ENCODE peak calls at places on chromosomes 16 and 17, in eight cellular contexts. C is HT1080; U is GOT3; R is HEK293T; M is activated naive CD4-positive, alpha-beta T cell; F is hepatic stellate cell; V is stimulated activated CD8-positive, alpha-beta memory T cell treated with anti-CD3 and anti-CD28 coated beads, Interleukin-15, amount 100 ng/mL, for 24 hours; S is LHCN-M2. P is an unnamed sample.

GRCh38 chr17:80816241-80817103 is 175.2 kb upstream of the CHMP6 start:
- DNase-seq in F (no peak), S (no peak), V (no peak), C (no peak), R (no peak), U (no peak), M (no peak), P (no peak)

GRCh38 chr17:77049440-77049839 is 91.3 kb upstream of the SEC14L1 start:
- DNase-seq in F (no peak), C (peak), R (no peak), V (no peak), S (no peak), M (no peak), U (no peak), P (no peak)

GRCh38 chr17:2076461-2076984 is 21.6 kb downstream of the HIC1 start:
- DNase-seq in F (no peak), M (no peak), V (no peak), C (no peak), R (no peak), S (no peak), U (no peak), P (no peak)

GRCh38 chr17:42743595-42744282 is 1.1 kb downstream of the EZH1 start:
- DNase-seq in S (no peak), U (no peak), M (no peak), F (peak), C (no peak), R (peak), V (no peak), P (no peak)

GRCh38 chr16:27994686-27995085 is 68.8 kb downstream of the GSG1L start:
- DNase-seq in U (no peak), R (no peak), S (no peak), V (no peak), F (no peak), M (no peak), C (no peak), P (no peak)

GRCh38 chr16:75420987-75421819 is 12.1 kb downstream of the CFDP1 start:
- DNase-seq in C (peak), U (no peak), F (peak), M (peak), S (peak), V (no peak), R (peak), P (peak)

GRCh38 chr16:84712138-84712671 is 12.4 kb downstream of the USP10 start:
- DNase-seq in V (no peak), M (no peak), S (no peak), U (no peak), R (no peak), C (no peak), F (no peak), P (no peak)

GRCh38 chr17:80892900-80893603 is 98.6 kb upstream of the CHMP6 start:
- DNase-seq in R (no peak), V (no peak), U (no peak), S (peak), M (no peak), C (peak), F (no peak), P (no peak)

GRCh38 chr16:964696-965395 is 5.9 kb downstream of the LMF1 start:
- DNase-seq in C (no peak), F (no peak), U (no peak), V (no peak), R (no peak), S (peak), M (peak), P (no peak)

GRCh38 chr17:39573447-39574298 is 34.0 kb downstream of the NEUROD2 start:
- DNase-seq in S (peak), R (peak), C (peak), U (peak), F (peak), V (no peak), M (peak), P (peak)

GRCh38 chr17:1231456-1231855 is 38.8 kb upstream of the BHLHA9 start:
- DNase-seq in F (no peak), R (no peak), U (no peak), V (no peak), M (no peak), S (no peak), C (no peak), P (no peak)

GRCh38 chr17:6506679-6507231 is 49.6 kb downstream of the PITPNM3 start:
- DNase-seq in F (peak), R (no peak), U (no peak), S (peak), V (no peak), M (no peak), C (peak), P (no peak)